ENCODE peak calls at places on chromosomes 11 and 22, in four cellular contexts. U, F, B and M are unnamed samples.

GRCh38 chr11:36012410-36012809 is 68.5 kb downstream of the LDLRAD3 start:
- DNase-seq in B (peak; percentile 61), F (peak; percentile 41), U (peak; percentile 56), M (no peak)

GRCh38 chr11:36478700-36479329 is 31.3 kb downstream of the TRAF6 start:
- DNase-seq in F (peak; percentile 51), U (peak; percentile 59), B (peak; percentile 55), M (no peak)

GRCh38 chr22:44706488-44706887 is 4.5 kb downstream of the PRR5 start:
- DNase-seq in U (no peak), B (no peak), F (no peak), M (no peak)

GRCh38 chr11:7571640-7572000 is 57.8 kb downstream of the PPFIBP2 start:
- DNase-seq in U (peak; percentile 69), B (peak; percentile 61), F (peak; percentile 61), M (peak; percentile 46)

GRCh38 chr11:32968541-32968940 is 47.1 kb upstream of the DEPDC7 start:
- DNase-seq in B (no peak), U (no peak), F (no peak), M (no peak)

GRCh38 chr22:21009638-21010425 is 5.1 kb upstream of the P2RX6 start:
- DNase-seq in F (peak; percentile 44), B (peak; percentile 20), U (peak; percentile 52), M (no peak)

GRCh38 chr11:114617157-114618124 is 21.9 kb upstream of the NXPE4 start:
- DNase-seq in B (no peak), U (no peak), F (no peak), M (no peak)

GRCh38 chr11:119634301-119634700 is 94.7 kb downstream of the NECTIN1 start:
- DNase-seq in F (no peak), B (no peak), U (no peak), M (no peak)

GRCh38 chr11:119092880-119093665 is 8.4 kb downstream of the HMBS start:
- DNase-seq in B (no peak), U (peak; percentile 42), F (no peak), M (no peak)

GRCh38 chr11:123186291-123186690 is 8.8 kb downstream of the CLMP start:
- DNase-seq in B (no peak), F (peak; percentile 82), U (no peak), M (no peak)

GRCh38 chr11:128775513-128775912 is 81.6 kb downstream of the FLI1 start:
- DNase-seq in F (no peak), B (peak; percentile 36), U (no peak), M (no peak)

GRCh38 chr22:48836673-48837340 is 990.9 kb downstream of the BRD1 start:
- DNase-seq in F (no peak), B (no peak), U (no peak), M (no peak)

GRCh38 chr11:14907411-14908213 is 15.6 kb upstream of the CYP2R1 start:
- DNase-seq in B (peak; percentile 44), U (peak; percentile 21), F (no peak), M (no peak)

GRCh38 chr22:17120711-17121234 is 387 bp downstream of the TMEM121B start:
- DNase-seq in F (no peak), B (no peak), U (no peak), M (no peak)

GRCh38 chr11:119431523-119431922 is 8.6 kb upstream of the THY1 start:
- DNase-seq in F (no peak), U (no peak), B (no peak), M (no peak)

GRCh38 chr22:39348909-39349505 is 784 bp upstream of the SYNGR1 start:
- DNase-seq in F (no peak), U (no peak), B (no peak), M (no peak)

GRCh38 chr22:37994982-37995381 is 10.6 kb upstream of the SOX10 start:
- DNase-seq in B (no peak), F (no peak), U (no peak), M (no peak)

GRCh38 chr22:23243006-23243573 is 62.8 kb downstream of the BCR start:
- DNase-seq in B (no peak), F (no peak), U (no peak), M (no peak)

GRCh38 chr22:39311592-39312400 is 7.6 kb downstream of the RPL3 start:
- DNase-seq in U (no peak), F (peak; percentile 52), B (no peak), M (no peak)

GRCh38 chr11:126816655-126817054 is 183.9 kb downstream of the KIRREL3 start:
- DNase-seq in F (no peak), B (no peak), U (no peak), M (no peak)

GRCh38 chr11:61551630-61552029 is 29.2 kb downstream of the SYT7 start:
- DNase-seq in F (no peak), B (no peak), U (peak; percentile 50), M (no peak)

GRCh38 chr22:25759825-25760231 is 17.8 kb downstream of the MYO18B start:
- DNase-seq in B (peak; percentile 96), U (peak; percentile 90), F (peak; percentile 92), M (peak; percentile 61)

GRCh38 chr11:60816590-60817157 is 25.2 kb upstream of the CCDC86 start:
- DNase-seq in F (no peak), U (no peak), B (no peak), M (no peak)

GRCh38 chr11:5689551-5689983 is at the start of gene TRIM22:
- DNase-seq in F (peak; percentile 52), B (peak; percentile 66), U (peak; percentile 71), M (no peak)

GRCh38 chr11:36726420-36726819 is 128.4 kb upstream of the RAG2 start:
- DNase-seq in U (no peak), B (no peak), F (no peak), M (no peak)

GRCh38 chr11:102287963-102288744 is 29.1 kb upstream of the BIRC3 start:
- DNase-seq in F (peak; percentile 67), B (peak; percentile 77), U (peak; percentile 82), M (peak; percentile 55)

GRCh38 chr11:74648894-74649293 is 56.5 kb downstream of the POLD3 start:
- DNase-seq in B (no peak), F (no peak), U (peak; percentile 97), M (peak; percentile 68)

GRCh38 chr11:96329419-96329818 is 13.6 kb downstream of the MAML2 start:
- DNase-seq in B (no peak), U (no peak), F (peak; percentile 78), M (no peak)

GRCh38 chr11:45817191-45817590 is 12.2 kb downstream of the SLC35C1 start:
- DNase-seq in B (no peak), U (no peak), F (no peak), M (no peak)

GRCh38 chr11:61732705-61733104 is 19.7 kb upstream of the MYRF start:
- DNase-seq in U (peak; percentile 34), F (no peak), B (no peak), M (no peak)

GRCh38 chr22:32311551-32312071 is 46.1 kb upstream of the RFPL3 start:
- DNase-seq in B (no peak), U (no peak), F (no peak), M (no peak)

GRCh38 chr22:44755000-44755399 is 2.6 kb downstream of the ARHGAP8 start:
- DNase-seq in F (no peak), U (no peak), B (no peak), M (no peak)

GRCh38 chr22:50193621-50194020 is 7.2 kb upstream of the SELENOO start:
- DNase-seq in B (no peak), U (no peak), F (no peak), M (no peak)

GRCh38 chr11:43853766-43854165 is 26.9 kb upstream of the ALKBH3 start:
- DNase-seq in U (peak; percentile 18), B (no peak), F (no peak), M (no peak)

GRCh38 chr11:108958446-108959123 is 293.7 kb downstream of the DDX10 start:
- DNase-seq in F (peak; percentile 40), B (peak; percentile 78), U (peak; percentile 82), M (no peak)

GRCh38 chr22:29369460-29369859 is 18.9 kb downstream of the AP1B1 start:
- DNase-seq in U (peak; percentile 76), F (no peak), B (peak; percentile 85), M (no peak)

GRCh38 chr11:68014157-68014965 is 4.2 kb downstream of the ALDH3B1 start:
- DNase-seq in B (peak; percentile 77), U (peak; percentile 87), F (peak; percentile 96), M (peak; percentile 67)

GRCh38 chr11:20597924-20598484 is 1.4 kb upstream of the SLC6A5 start:
- DNase-seq in U (no peak), B (no peak), F (no peak), M (no peak)

GRCh38 chr11:20599424-20600346 is at the start of gene SLC6A5:
- DNase-seq in F (no peak), B (peak; percentile 41), U (peak; percentile 19), M (no peak)

GRCh38 chr11:20596629-20597129 is 2.7 kb upstream of the SLC6A5 start:
- DNase-seq in U (no peak), B (no peak), F (no peak), M (no peak)

GRCh38 chr11:20597137-20597923 is 2.1 kb upstream of the SLC6A5 start:
- DNase-seq in B (no peak), F (no peak), U (no peak), M (no peak)

DNA sequence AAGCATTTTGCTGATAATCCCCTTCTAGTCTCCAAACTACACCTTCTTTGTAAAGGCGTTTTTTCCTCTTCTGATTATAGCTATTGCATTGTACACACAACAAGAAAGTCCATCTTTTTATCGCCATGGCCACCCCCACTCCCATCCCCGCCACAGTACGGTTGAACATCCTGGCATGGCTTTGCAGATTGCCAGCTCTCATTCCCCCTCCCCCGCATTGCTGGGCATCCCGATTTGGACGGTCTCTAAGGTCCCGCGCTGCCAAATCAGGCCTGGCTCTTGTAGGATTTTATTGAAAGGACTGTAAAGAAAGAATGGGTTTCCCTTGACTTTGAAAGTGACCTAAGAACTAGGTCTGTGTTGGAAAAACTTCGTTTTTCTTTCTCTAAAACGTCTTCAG is 921 bp upstream of the SLC6A5 start:
- DNase-seq in F (no peak), B (no peak), U (no peak), M (no peak)
- H3K4me3 ChIP-seq in F (no peak overlapping the region), B (no peak overlapping the region), U (no peak overlapping the region), M (no peak overlapping the region)

GRCh38 chr11:77361184-77361583 is 59.7 kb upstream of the GDPD4 start:
- DNase-seq in U (peak; percentile 63), B (peak; percentile 39), F (peak; percentile 58), M (no peak)
- H3K27ac ChIP-seq in U (no peak overlapping the region), B (no peak overlapping the region), F (no peak overlapping the region), M (no peak overlapping the region)

GRCh38 chr11:64317325-64317960 is at the start of gene TRMT112:
- DNase-seq in B (peak; percentile 95), U (peak; percentile 98), F (peak; percentile 99), M (peak; percentile 92)
- H3K27me3 ChIP-seq in B (no peaks in the 10 kb centered on the region), U (no peaks in the 10 kb centered on the region), F (no peaks in the 10 kb centered on the region), M (no peaks in the 10 kb centered on the region)

GRCh38 chr11:64996327-64996709 is 453 bp downstream of the BATF2 start:
- DNase-seq in U (no peak), B (no peak), F (no peak), M (no peak)
- H3K4me3 ChIP-seq in U (peak overlapping the region; percentile 24), B (peak overlapping the region; percentile 35), F (no peak overlapping the region), M (peak overlapping the region; percentile 58)